ENCODE peak calls at places on chromosomes 11 and 22, in four cellular contexts. M is AG10803, N is Peyer's patch, J is astrocyte of the spinal cord. Z is an unnamed sample.

GRCh38 chr22:48804811-48805301 is 1022.8 kb downstream of the BRD1 start:
- DNase-seq in J (no peak), N (no peak), M (no peak), Z (no peak)

GRCh38 chr11:30344085-30344484 is 21.2 kb downstream of the ARL14EP start:
- DNase-seq in J (no peak), N (no peak), M (no peak), Z (no peak)

GRCh38 chr11:126914941-126915340 is 85.6 kb downstream of the KIRREL3 start:
- DNase-seq in N (no peak), J (peak), M (peak), Z (no peak)

GRCh38 chr22:17896552-17896951 is 122.3 kb upstream of the BID start:
- DNase-seq in N (no peak), J (peak), M (peak), Z (no peak)

GRCh38 chr22:33842421-33843094 is 77.7 kb downstream of the LARGE1 start:
- DNase-seq in N (no peak), J (no peak), M (no peak), Z (no peak)

GRCh38 chr11:67484847-67485311 is 2.1 kb downstream of the AIP start:
- DNase-seq in J (no peak), M (no peak), N (peak), Z (no peak)

GRCh38 chr11:93089474-93090102 is 108.2 kb downstream of the SLC36A4 start:
- DNase-seq in M (peak), J (peak), N (no peak), Z (no peak)

GRCh38 chr11:101706015-101706414 is 122.2 kb upstream of the TRPC6 start:
- DNase-seq in J (no peak), N (no peak), M (no peak), Z (no peak)

GRCh38 chr22:23091760-23092159 is 21.4 kb downstream of the GNAZ start:
- DNase-seq in M (no peak), N (no peak), J (no peak), Z (no peak)

GRCh38 chr22:48316245-48316875 is 1511.3 kb downstream of the BRD1 start:
- DNase-seq in M (no peak), J (no peak), N (peak), Z (no peak)

GRCh38 chr11:129434641-129435498 is 59.2 kb downstream of the BARX2 start:
- DNase-seq in M (no peak), N (no peak), J (peak), Z (no peak)

GRCh38 chr11:31649129-31649528 is 139.6 kb downstream of the ELP4 start:
- DNase-seq in M (no peak), J (no peak), N (no peak), Z (no peak)

GRCh38 chr11:123678246-123678645 is 23.8 kb upstream of the SCN3B start:
- DNase-seq in N (no peak), M (peak), J (no peak), Z (no peak)

GRCh38 chr11:61361237-61361636 is 445 bp downstream of the CYB561A3 start:
- DNase-seq in N (no peak), J (no peak), M (no peak), Z (no peak)

GRCh38 chr11:69995697-69996096 is 82.4 kb upstream of the ANO1 start:
- DNase-seq in M (no peak), J (no peak), N (no peak), Z (no peak)

GRCh38 chr11:17388609-17389204 is at the start of gene KCNJ11:
- DNase-seq in J (no peak), N (no peak), M (no peak), Z (no peak)

GRCh38 chr22:21650823-21651520 is 8.9 kb downstream of the SDF2L1 start:
- DNase-seq in J (peak), N (no peak), M (no peak), Z (no peak)

GRCh38 chr22:20422271-20422958 is 15.2 kb downstream of the SCARF2 start:
- DNase-seq in N (no peak), M (peak), J (peak), Z (no peak)

GRCh38 chr11:46309669-46310288 is 32.3 kb downstream of the CREB3L1 start:
- DNase-seq in M (no peak), N (no peak), J (no peak), Z (no peak)

GRCh38 chr11:77993902-77994301 is 566 bp downstream of the INTS4 start:
- DNase-seq in N (no peak), M (no peak), J (no peak), Z (no peak)

GRCh38 chr11:102061276-102061675 is 14.0 kb downstream of the CFAP300 start:
- DNase-seq in N (no peak), M (no peak), J (peak), Z (no peak)

GRCh38 chr22:31153357-31153756 is 6.6 kb upstream of the RNF185 start:
- DNase-seq in M (no peak), N (no peak), J (no peak), Z (no peak)

GRCh38 chr11:14346303-14346702 is 12.7 kb downstream of the RRAS2 start:
- DNase-seq in M (no peak), J (no peak), N (no peak), Z (no peak)

GRCh38 chr22:27129266-27129665 is 471.9 kb downstream of the MIAT start:
- DNase-seq in M (peak), N (no peak), J (no peak), Z (no peak)

GRCh38 chr22:42651134-42651533 is 1.9 kb upstream of the CYB5R3 start:
- DNase-seq in N (no peak), M (no peak), J (peak), Z (no peak)

DNA sequence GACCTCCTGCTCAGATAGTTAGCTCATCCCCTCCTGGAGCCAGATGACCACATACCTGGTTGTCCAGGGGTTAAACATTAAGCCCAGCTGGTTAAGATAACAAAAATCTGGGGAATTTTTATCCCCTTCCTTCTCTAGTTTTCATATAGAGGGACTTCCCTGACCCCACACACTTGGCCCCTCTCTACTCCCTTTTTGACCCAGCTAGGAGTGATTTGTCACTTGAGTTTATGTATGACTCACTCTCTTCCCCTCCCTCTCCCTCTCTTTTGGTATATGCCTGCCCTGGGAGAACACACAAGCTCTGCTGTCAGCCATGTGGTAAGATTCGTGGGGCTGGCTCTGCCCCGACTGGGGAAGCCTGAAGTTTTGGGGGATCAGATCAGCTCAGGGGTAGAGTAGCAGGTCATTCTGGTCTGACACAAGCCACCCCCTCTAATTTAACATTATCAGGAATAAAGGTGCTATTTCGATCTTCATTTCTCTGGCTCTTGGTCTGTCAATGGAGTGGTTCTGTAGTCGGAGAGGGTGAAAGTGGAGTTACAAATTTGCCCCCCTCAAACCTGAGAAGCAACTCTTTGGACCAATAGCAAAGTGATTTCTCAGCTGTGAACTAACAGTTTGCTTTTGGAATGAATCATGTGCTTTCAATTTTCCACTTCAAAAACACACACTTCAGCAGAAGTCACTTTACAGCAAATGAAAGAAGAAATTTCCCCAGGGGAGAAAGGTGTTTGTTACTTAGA is 415.3 kb upstream of the CADM1 start:
- DNase-seq in N (no peak), J (peak), M (no peak), Z (peak)
- H3K4me3 ChIP-seq in N (no peak), J (no peak), M (no peak), Z (no peak)

DNA sequence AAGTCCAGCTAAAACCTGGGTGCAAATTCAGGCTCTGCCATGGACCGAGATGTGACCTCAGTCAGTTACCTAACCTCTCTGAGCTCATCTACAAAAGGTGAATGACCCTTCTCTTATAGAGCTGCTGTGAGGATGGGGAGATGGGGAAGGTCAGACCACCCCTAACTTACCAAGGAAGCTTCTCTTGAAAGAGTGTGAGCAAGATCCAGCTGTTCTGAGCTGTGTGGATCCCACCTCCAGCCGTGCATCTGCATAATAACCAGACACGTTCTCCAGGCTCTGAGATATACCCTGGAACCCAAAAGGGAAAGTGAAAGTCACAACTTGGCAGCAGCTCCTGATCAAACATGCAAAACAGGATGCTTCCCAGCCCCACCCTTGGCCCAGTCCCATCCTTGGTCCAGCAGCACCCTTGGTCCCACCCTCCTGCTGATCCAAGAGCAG is at the start of gene APOL3:
- DNase-seq in M (peak), J (peak), N (peak), Z (no peak)
- H3K4me3 ChIP-seq in M (peak), J (peak), N (peak), Z (no peak)

GRCh38 chr11:118574636-118575035 is 2.4 kb downstream of the ARCN1 start:
- DNase-seq in J (no peak), M (peak), N (no peak), Z (no peak)
- H3K4me3 ChIP-seq in J (no peak), M (peak), N (peak), Z (no peak)

GRCh38 chr11:119916568-119916967 is 187.6 kb upstream of the NECTIN1 start:
- DNase-seq in M (no peak), J (no peak), N (no peak), Z (no peak)
- H3K4me3 ChIP-seq in M (no peak), J (no peak), N (no peak), Z (no peak)

Z was measured in retinal pigment epithelial cell.